ENCODE peak calls at places on chromosomes 3 and 15, in seven cellular contexts. One of them, this sample, is unnamed.

GRCh38 chr3:30659270-30660127 is 53.1 kb downstream of the TGFBR2 start:
- DNase-seq in chondrocyte: no peak
- DNase-seq in dorsolateral prefrontal cortex: no peak
- DNase-seq in Calu3: peak
- DNase-seq in cardiac muscle cell: no peak
- DNase-seq in esophagus squamous epithelium: no peak
- DNase-seq in fibroblast of the aortic adventitia: peak
- DNase-seq in this sample: no peak

GRCh38 chr3:150610785-150611184 is 7.7 kb downstream of the SELENOT start:
- DNase-seq in esophagus squamous epithelium: no peak
- DNase-seq in chondrocyte: no peak
- DNase-seq in cardiac muscle cell: no peak
- DNase-seq in fibroblast of the aortic adventitia: peak
- DNase-seq in Calu3: no peak
- DNase-seq in dorsolateral prefrontal cortex: no peak
- DNase-seq in this sample: no peak

GRCh38 chr3:20488101-20488500 is 302.1 kb upstream of the SGO1 start:
- DNase-seq in dorsolateral prefrontal cortex: no peak
- DNase-seq in fibroblast of the aortic adventitia: no peak
- DNase-seq in cardiac muscle cell: no peak
- DNase-seq in esophagus squamous epithelium: no peak
- DNase-seq in Calu3: no peak
- DNase-seq in chondrocyte: no peak
- DNase-seq in this sample: no peak

GRCh38 chr15:49135893-49136292 is 19.5 kb downstream of the COPS2 start:
- DNase-seq in dorsolateral prefrontal cortex: no peak
- DNase-seq in chondrocyte: no peak
- DNase-seq in esophagus squamous epithelium: no peak
- DNase-seq in fibroblast of the aortic adventitia: peak
- DNase-seq in cardiac muscle cell: no peak
- DNase-seq in Calu3: peak
- DNase-seq in this sample: no peak

GRCh38 chr3:188687389-188687788 is 484.4 kb upstream of the TPRG1 start:
- DNase-seq in cardiac muscle cell: peak
- DNase-seq in fibroblast of the aortic adventitia: peak
- DNase-seq in dorsolateral prefrontal cortex: no peak
- DNase-seq in Calu3: no peak
- DNase-seq in chondrocyte: no peak
- DNase-seq in esophagus squamous epithelium: no peak
- DNase-seq in this sample: no peak

GRCh38 chr3:85151555-85151954 is 192.8 kb downstream of the CADM2 start:
- DNase-seq in fibroblast of the aortic adventitia: no peak
- DNase-seq in cardiac muscle cell: no peak
- DNase-seq in chondrocyte: no peak
- DNase-seq in Calu3: no peak
- DNase-seq in esophagus squamous epithelium: no peak
- DNase-seq in dorsolateral prefrontal cortex: no peak
- DNase-seq in this sample: no peak

GRCh38 chr15:44447772-44448376 is 20.4 kb downstream of the CTDSPL2 start:
- DNase-seq in esophagus squamous epithelium: no peak
- DNase-seq in dorsolateral prefrontal cortex: no peak
- DNase-seq in chondrocyte: no peak
- DNase-seq in fibroblast of the aortic adventitia: no peak
- DNase-seq in cardiac muscle cell: no peak
- DNase-seq in Calu3: no peak
- DNase-seq in this sample: no peak

GRCh38 chr15:69762373-69763148 is 309.9 kb downstream of the RPLP1 start:
- DNase-seq in chondrocyte: no peak
- DNase-seq in fibroblast of the aortic adventitia: no peak
- DNase-seq in cardiac muscle cell: peak
- DNase-seq in dorsolateral prefrontal cortex: no peak
- DNase-seq in esophagus squamous epithelium: no peak
- DNase-seq in Calu3: no peak
- DNase-seq in this sample: no peak

GRCh38 chr3:116005404-116005803 is 382.1 kb downstream of the GAP43 start:
- DNase-seq in dorsolateral prefrontal cortex: peak
- DNase-seq in esophagus squamous epithelium: no peak
- DNase-seq in chondrocyte: no peak
- DNase-seq in cardiac muscle cell: no peak
- DNase-seq in fibroblast of the aortic adventitia: peak
- DNase-seq in Calu3: no peak
- DNase-seq in this sample: no peak

GRCh38 chr3:54622688-54623087 is 305.2 kb downstream of the LRTM1 start:
- DNase-seq in dorsolateral prefrontal cortex: no peak
- DNase-seq in cardiac muscle cell: no peak
- DNase-seq in chondrocyte: no peak
- DNase-seq in fibroblast of the aortic adventitia: no peak
- DNase-seq in Calu3: no peak
- DNase-seq in esophagus squamous epithelium: no peak
- DNase-seq in this sample: no peak

DNA sequence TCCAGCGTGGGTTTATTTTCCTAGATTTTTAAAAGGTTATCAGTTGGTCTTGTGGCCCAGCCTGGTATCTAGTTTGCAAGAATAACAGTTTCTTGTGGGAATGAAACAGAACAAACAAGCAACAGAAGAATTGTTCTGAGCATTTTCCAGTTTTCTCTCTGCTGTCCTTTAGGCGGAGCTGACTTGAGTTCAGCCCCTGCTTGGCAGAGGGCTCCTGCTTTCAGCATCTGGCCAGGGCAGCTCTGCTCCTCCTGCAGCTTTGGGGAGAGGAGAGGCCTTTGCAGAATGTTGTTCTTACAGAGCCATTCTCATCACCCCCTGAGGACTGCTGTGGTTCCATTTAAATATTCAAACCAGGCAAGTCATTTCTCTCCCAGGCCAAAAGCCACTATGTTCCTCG is 117.7 kb downstream of the ALDH1A2 start:
- DNase-seq in chondrocyte: no peak
- DNase-seq in Calu3: no peak
- DNase-seq in cardiac muscle cell: peak
- DNase-seq in fibroblast of the aortic adventitia: peak
- DNase-seq in dorsolateral prefrontal cortex: no peak
- DNase-seq in esophagus squamous epithelium: no peak
- DNase-seq in this sample: no peak
- TF ChIP-seq CTCF in chondrocyte: no peak
- TF ChIP-seq CTCF in Calu3: no peak
- TF ChIP-seq CTCF in cardiac muscle cell: no peak
- TF ChIP-seq CTCF in fibroblast of the aortic adventitia: no peak
- TF ChIP-seq CTCF in dorsolateral prefrontal cortex: no peak
- TF ChIP-seq CTCF in esophagus squamous epithelium: no peak
- TF ChIP-seq CTCF in this sample: no peak

GRCh38 chr3:154792828-154793227 is 287.3 kb upstream of the MME start:
- DNase-seq in esophagus squamous epithelium: no peak
- DNase-seq in cardiac muscle cell: no peak
- DNase-seq in fibroblast of the aortic adventitia: no peak
- DNase-seq in Calu3: no peak
- DNase-seq in dorsolateral prefrontal cortex: no peak
- DNase-seq in chondrocyte: no peak
- DNase-seq in this sample: no peak

GRCh38 chr3:154791611-154792010 is 288.5 kb upstream of the MME start:
- DNase-seq in fibroblast of the aortic adventitia: no peak
- DNase-seq in cardiac muscle cell: no peak
- DNase-seq in Calu3: no peak
- DNase-seq in dorsolateral prefrontal cortex: no peak
- DNase-seq in chondrocyte: no peak
- DNase-seq in esophagus squamous epithelium: no peak
- DNase-seq in this sample: no peak

GRCh38 chr3:154795046-154795445 is 285.1 kb upstream of the MME start:
- DNase-seq in dorsolateral prefrontal cortex: no peak
- DNase-seq in chondrocyte: no peak
- DNase-seq in cardiac muscle cell: no peak
- DNase-seq in fibroblast of the aortic adventitia: no peak
- DNase-seq in esophagus squamous epithelium: no peak
- DNase-seq in Calu3: no peak
- DNase-seq in this sample: no peak

GRCh38 chr3:154794383-154794782 is 285.7 kb upstream of the MME start:
- DNase-seq in fibroblast of the aortic adventitia: no peak
- DNase-seq in Calu3: no peak
- DNase-seq in esophagus squamous epithelium: no peak
- DNase-seq in cardiac muscle cell: no peak
- DNase-seq in dorsolateral prefrontal cortex: no peak
- DNase-seq in chondrocyte: no peak
- DNase-seq in this sample: no peak

GRCh38 chr3:154795582-154795981 is 284.5 kb upstream of the MME start:
- DNase-seq in esophagus squamous epithelium: no peak
- DNase-seq in Calu3: no peak
- DNase-seq in dorsolateral prefrontal cortex: no peak
- DNase-seq in fibroblast of the aortic adventitia: peak
- DNase-seq in chondrocyte: no peak
- DNase-seq in cardiac muscle cell: peak
- DNase-seq in this sample: no peak
- TF ChIP-seq CTCF in esophagus squamous epithelium: no peak
- TF ChIP-seq CTCF in Calu3: no peak
- TF ChIP-seq CTCF in dorsolateral prefrontal cortex: no peak
- TF ChIP-seq CTCF in fibroblast of the aortic adventitia: no peak
- TF ChIP-seq CTCF in chondrocyte: no peak
- TF ChIP-seq CTCF in cardiac muscle cell: no peak
- TF ChIP-seq CTCF in this sample: no peak

GRCh38 chr15:85615930-85616329 is 178.8 kb downstream of the KLHL25 start:
- DNase-seq in dorsolateral prefrontal cortex: no peak
- DNase-seq in esophagus squamous epithelium: no peak
- DNase-seq in fibroblast of the aortic adventitia: peak
- DNase-seq in chondrocyte: no peak
- DNase-seq in Calu3: peak
- DNase-seq in cardiac muscle cell: peak
- DNase-seq in this sample: no peak
- TF ChIP-seq CTCF in dorsolateral prefrontal cortex: peak
- TF ChIP-seq CTCF in esophagus squamous epithelium: no peak
- TF ChIP-seq CTCF in fibroblast of the aortic adventitia: peak
- TF ChIP-seq CTCF in chondrocyte: peak
- TF ChIP-seq CTCF in Calu3: peak
- TF ChIP-seq CTCF in cardiac muscle cell: peak
- TF ChIP-seq CTCF in this sample: no peak

DNA sequence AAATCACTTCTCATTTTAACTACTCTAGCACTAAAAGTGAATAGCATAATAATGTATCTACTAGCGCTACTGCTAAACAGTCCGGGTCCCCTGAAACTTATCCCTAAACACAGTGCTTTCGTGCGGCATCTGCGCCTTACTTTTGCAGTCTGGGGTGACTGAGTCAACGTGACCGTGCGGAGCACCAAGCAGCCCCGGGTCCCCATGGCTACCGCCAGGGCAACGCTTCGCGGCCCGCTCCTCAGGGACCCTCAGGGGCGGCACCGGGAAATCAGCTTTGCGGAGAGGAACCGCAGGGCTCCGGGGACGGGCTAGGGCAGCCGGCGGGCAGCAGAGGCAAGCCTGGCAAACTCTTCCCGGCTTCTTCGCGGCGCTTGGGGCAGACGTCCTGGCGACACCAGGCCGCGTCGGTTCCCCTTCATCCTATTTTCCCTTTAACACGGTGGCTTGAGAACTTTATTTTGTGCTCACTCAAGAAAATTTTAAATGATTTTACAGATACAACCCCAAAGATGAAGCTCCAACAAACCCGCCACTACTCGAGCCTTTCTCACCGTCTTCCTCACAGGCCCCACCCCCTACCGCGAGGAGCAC is 753 bp upstream of the DIPK2A start:
- DNase-seq in chondrocyte: peak
- DNase-seq in Calu3: peak
- DNase-seq in dorsolateral prefrontal cortex: no peak
- DNase-seq in cardiac muscle cell: peak
- DNase-seq in esophagus squamous epithelium: peak
- DNase-seq in fibroblast of the aortic adventitia: no peak
- DNase-seq in this sample: peak
- TF ChIP-seq CTCF in chondrocyte: peak
- TF ChIP-seq CTCF in Calu3: no peak
- TF ChIP-seq CTCF in dorsolateral prefrontal cortex: peak
- TF ChIP-seq CTCF in cardiac muscle cell: no peak
- TF ChIP-seq CTCF in esophagus squamous epithelium: peak
- TF ChIP-seq CTCF in fibroblast of the aortic adventitia: peak
- TF ChIP-seq CTCF in this sample: peak

GRCh38 chr3:11642455-11643162 is 1.1 kb downstream of the VGLL4 start:
- DNase-seq in esophagus squamous epithelium: no peak
- DNase-seq in cardiac muscle cell: peak
- DNase-seq in dorsolateral prefrontal cortex: peak
- DNase-seq in fibroblast of the aortic adventitia: peak
- DNase-seq in Calu3: peak
- DNase-seq in chondrocyte: no peak
- DNase-seq in this sample: peak

GRCh38 chr3:11641683-11642407 is 1.9 kb downstream of the VGLL4 start:
- DNase-seq in dorsolateral prefrontal cortex: no peak
- DNase-seq in fibroblast of the aortic adventitia: peak
- DNase-seq in esophagus squamous epithelium: no peak
- DNase-seq in Calu3: no peak
- DNase-seq in cardiac muscle cell: peak
- DNase-seq in chondrocyte: no peak
- DNase-seq in this sample: no peak

GRCh38 chr3:11641316-11641682 is 2.4 kb downstream of the VGLL4 start:
- DNase-seq in fibroblast of the aortic adventitia: peak
- DNase-seq in dorsolateral prefrontal cortex: no peak
- DNase-seq in chondrocyte: no peak
- DNase-seq in Calu3: no peak
- DNase-seq in esophagus squamous epithelium: no peak
- DNase-seq in cardiac muscle cell: no peak
- DNase-seq in this sample: no peak

GRCh38 chr3:11640009-11640673 is 3.6 kb downstream of the VGLL4 start:
- DNase-seq in chondrocyte: no peak
- DNase-seq in cardiac muscle cell: no peak
- DNase-seq in dorsolateral prefrontal cortex: no peak
- DNase-seq in esophagus squamous epithelium: no peak
- DNase-seq in fibroblast of the aortic adventitia: no peak
- DNase-seq in Calu3: no peak
- DNase-seq in this sample: no peak

GRCh38 chr3:11643212-11644087 is at the start of gene VGLL4:
- DNase-seq in cardiac muscle cell: peak
- DNase-seq in esophagus squamous epithelium: peak
- DNase-seq in fibroblast of the aortic adventitia: peak
- DNase-seq in chondrocyte: peak
- DNase-seq in dorsolateral prefrontal cortex: peak
- DNase-seq in Calu3: peak
- DNase-seq in this sample: peak
- TF ChIP-seq CTCF in cardiac muscle cell: peak
- TF ChIP-seq CTCF in esophagus squamous epithelium: no peak
- TF ChIP-seq CTCF in fibroblast of the aortic adventitia: no peak
- TF ChIP-seq CTCF in chondrocyte: peak
- TF ChIP-seq CTCF in dorsolateral prefrontal cortex: peak
- TF ChIP-seq CTCF in Calu3: no peak
- TF ChIP-seq CTCF in this sample: no peak

DNA sequence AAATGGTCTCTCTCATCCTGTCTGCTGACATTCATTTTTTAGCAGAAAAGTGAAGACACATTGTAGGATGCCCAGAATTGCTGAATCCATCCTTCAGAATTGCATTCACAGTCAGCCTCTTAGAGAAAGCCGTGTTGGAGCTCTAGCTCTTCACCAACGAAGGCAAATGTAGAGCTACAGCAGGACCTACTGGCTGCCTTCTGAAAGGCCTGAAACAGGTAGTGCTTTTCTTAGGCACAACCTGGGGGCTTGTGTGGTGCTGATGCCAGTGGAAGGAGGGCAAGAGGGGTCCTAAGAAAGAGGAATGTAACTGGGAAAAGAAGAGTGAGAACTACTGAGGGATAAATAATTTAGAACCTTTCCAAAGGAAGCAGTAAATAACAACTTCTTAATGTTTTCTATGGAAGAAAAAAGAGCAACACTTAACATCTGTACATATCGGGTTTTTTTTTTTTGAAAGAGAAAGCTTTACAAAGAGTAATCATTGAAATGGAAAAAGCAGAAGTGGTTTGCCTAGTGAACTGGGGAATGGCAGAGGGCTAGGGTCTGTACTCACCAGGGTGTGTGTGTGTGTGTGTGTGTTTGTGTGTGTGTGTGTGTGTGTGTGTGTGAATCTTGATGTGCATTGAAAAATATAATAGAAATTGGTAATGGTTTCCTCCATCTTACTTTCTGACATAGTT is 297.8 kb downstream of the SATB1 start:
- DNase-seq in dorsolateral prefrontal cortex: no peak
- DNase-seq in cardiac muscle cell: no peak
- DNase-seq in chondrocyte: no peak
- DNase-seq in esophagus squamous epithelium: no peak
- DNase-seq in Calu3: no peak
- DNase-seq in fibroblast of the aortic adventitia: no peak
- DNase-seq in this sample: no peak
- TF ChIP-seq CTCF in dorsolateral prefrontal cortex: no peak
- TF ChIP-seq CTCF in cardiac muscle cell: no peak
- TF ChIP-seq CTCF in chondrocyte: no peak
- TF ChIP-seq CTCF in esophagus squamous epithelium: no peak
- TF ChIP-seq CTCF in Calu3: no peak
- TF ChIP-seq CTCF in fibroblast of the aortic adventitia: no peak
- TF ChIP-seq CTCF in this sample: no peak